ENCODE peak calls at places on chromosomes 12 and 14, in six cellular contexts. D, I, A, F, E and O are unnamed samples. For H3K36me3 and H3K4me1, the result is how much of the 10 kb centered on the place peaks cover.

GRCh38 chr14:51337520-51337919 is 97.5 kb downstream of the TMX1 start:
- DNase-seq in E (no peak), I (no peak), D (no peak), A (no peak), F (no peak), O (no peak)

GRCh38 chr14:32738206-32738871 is 200.3 kb upstream of the NPAS3 start:
- DNase-seq in E (no peak), I (no peak), F (no peak), D (no peak), A (no peak), O (no peak)

GRCh38 chr12:46082473-46082872 is 92.1 kb upstream of the SCAF11 start:
- DNase-seq in D (no peak), A (no peak), E (no peak), I (no peak), F (no peak), O (no peak)

GRCh38 chr12:54300732-54301427 is at the start of gene NFE2:
- DNase-seq in D (peak), E (peak), A (peak), I (peak), F (peak), O (peak)

GRCh38 chr14:97603201-97603600 is 806.0 kb downstream of the VRK1 start:
- DNase-seq in D (no peak), E (peak), F (peak), A (no peak), I (no peak), O (no peak)

GRCh38 chr12:122106891-122107660 is 28.5 kb downstream of the MLXIP start:
- DNase-seq in E (no peak), D (peak), A (no peak), I (no peak), F (no peak), O (peak)

GRCh38 chr14:50425816-50426215 is 29.1 kb upstream of the CDKL1 start:
- DNase-seq in A (no peak), F (no peak), I (no peak), E (no peak), D (no peak), O (no peak)

GRCh38 chr14:60862283-60862682 is 118.6 kb downstream of the TRMT5 start:
- DNase-seq in A (no peak), D (no peak), F (no peak), I (peak), E (no peak), O (no peak)

DNA sequence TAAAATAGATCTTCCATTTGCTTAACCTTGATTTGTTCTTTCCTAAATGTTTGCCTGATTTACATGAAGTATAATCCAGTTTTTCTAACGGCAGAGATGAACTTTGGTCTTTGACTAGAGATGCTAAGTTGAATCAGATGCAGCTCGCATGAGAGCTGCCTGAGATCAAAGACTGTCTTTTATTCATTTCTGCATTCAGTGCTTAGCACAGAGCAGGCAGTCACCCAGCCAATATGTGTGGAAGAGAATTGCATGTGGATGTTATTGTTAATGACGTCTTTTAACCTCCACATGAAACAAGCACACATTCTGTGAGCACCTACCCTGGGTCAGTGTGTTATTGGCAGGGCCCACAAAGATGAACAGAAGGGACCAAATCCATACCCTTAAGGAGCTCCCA is 99.2 kb downstream of the SLC5A8 start:
- DNase-seq in A (no peak), E (no peak), D (no peak), I (no peak), F (no peak), O (no peak)
- H3K36me3 ChIP-seq in A (under half), E (under half), D (under half), I (under half), F (under half), O (under half)

GRCh38 chr12:111462134-111462821 is 56.6 kb downstream of the SH2B3 start:
- DNase-seq in A (no peak), I (no peak), E (no peak), F (no peak), D (no peak), O (no peak)
- H3K27ac ChIP-seq in A (no peak), I (peak), E (no peak), F (no peak), D (no peak), O (no peak)

GRCh38 chr14:106622200-106622745 is 1095.9 kb downstream of the TMEM121 start:
- DNase-seq in F (peak), I (no peak), A (no peak), D (no peak), E (peak), O (no peak)

GRCh38 chr14:106619618-106620017 is 1093.2 kb downstream of the TMEM121 start:
- DNase-seq in D (no peak), E (no peak), A (no peak), I (no peak), F (no peak), O (no peak)

GRCh38 chr14:106625181-106625580 is 1098.8 kb downstream of the TMEM121 start:
- DNase-seq in E (no peak), A (no peak), I (no peak), D (no peak), F (no peak), O (no peak)

GRCh38 chr14:106620368-106620767 is 1094.0 kb downstream of the TMEM121 start:
- DNase-seq in I (no peak), E (no peak), A (no peak), D (no peak), F (no peak), O (no peak)
- H3K4me1 ChIP-seq in I (under half), E (under half), A (under half), D (under half), F (under half), O (under half)

DNA sequence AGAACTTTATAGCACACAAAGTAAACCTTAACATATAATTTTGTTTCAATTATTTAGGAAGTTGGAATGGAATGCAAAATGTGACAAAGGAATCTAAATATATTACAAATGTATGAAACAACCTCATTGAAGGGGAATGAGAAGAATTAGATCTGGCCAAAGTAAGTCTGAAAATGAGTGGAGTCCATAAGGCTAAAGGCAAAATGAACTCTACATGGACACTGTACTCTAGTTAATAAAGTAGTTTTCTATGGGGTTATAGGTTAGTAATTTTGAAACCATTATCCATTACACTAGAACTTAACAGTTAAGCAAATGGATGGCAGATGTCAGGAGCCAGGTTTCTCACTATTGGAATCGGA is 222.1 kb downstream of the NUAK1 start:
- DNase-seq in D (no peak), I (no peak), E (no peak), A (no peak), F (no peak), O (no peak)
- H3K36me3 ChIP-seq in D (under half), I (under half), E (under half), A (under half), F (under half), O (under half)

GRCh38 chr12:6382371-6382770 is 1.6 kb upstream of the LTBR start:
- DNase-seq in E (no peak), I (no peak), A (no peak), D (no peak), F (no peak), O (no peak)

GRCh38 chr12:6386038-6386437 is 2.1 kb downstream of the LTBR start:
- DNase-seq in A (no peak), F (no peak), I (no peak), E (no peak), D (no peak), O (no peak)

GRCh38 chr12:6383572-6384498 is at the start of gene LTBR:
- DNase-seq in E (no peak), F (no peak), D (peak), I (peak), A (peak), O (peak)

GRCh38 chr12:6386522-6386921 is 2.6 kb downstream of the LTBR start:
- DNase-seq in A (no peak), E (no peak), F (no peak), D (no peak), I (no peak), O (no peak)

DNA sequence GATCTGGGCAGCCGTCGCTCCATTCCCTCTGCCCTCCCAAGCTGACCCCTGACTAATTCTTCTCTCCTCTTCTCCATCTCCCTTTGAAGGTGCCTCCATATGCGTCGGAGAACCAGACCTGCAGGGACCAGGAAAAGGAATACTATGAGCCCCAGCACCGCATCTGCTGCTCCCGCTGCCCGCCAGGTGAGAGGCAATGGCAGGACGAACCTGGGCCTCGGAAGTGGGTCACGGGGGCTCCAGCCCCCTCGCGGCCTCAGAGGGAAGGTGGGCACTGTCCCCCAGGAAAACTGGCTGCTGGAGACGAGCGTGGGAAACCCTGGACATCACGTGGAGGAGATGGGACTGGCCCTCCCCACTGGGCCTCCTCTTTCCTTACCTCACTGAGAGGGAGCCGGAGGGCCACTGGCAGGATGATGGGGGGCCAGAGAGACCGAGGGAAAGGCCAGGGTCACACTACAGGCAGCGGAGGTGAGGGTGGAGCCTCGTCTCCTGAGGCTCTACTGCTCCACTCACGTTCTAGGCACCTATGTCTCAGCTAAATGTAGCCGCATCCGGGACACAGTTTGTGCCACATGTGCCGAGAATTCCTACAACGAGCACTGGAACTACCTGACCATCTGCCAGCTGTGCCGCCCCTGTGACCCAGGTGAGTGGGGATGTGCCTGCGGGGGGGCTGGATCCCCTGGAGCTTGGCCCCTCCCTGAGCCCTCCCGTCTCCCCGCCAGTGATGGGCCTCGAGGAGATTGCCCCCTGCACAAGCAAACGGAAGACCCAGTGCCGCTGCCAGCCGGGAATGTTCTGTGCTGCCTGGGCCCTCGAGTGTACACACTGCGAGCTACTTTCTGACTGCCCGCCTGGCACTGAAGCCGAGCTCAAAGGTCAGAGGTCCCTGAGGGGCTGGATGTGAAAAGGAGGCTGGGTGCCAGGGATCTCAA is 806 bp downstream of the LTBR start:
- DNase-seq in D (peak), E (no peak), A (no peak), I (peak), F (no peak), O (no peak)
- H3K27ac ChIP-seq in D (no peak), E (no peak), A (peak), I (peak), F (no peak), O (peak)

GRCh38 chr12:50558970-50559369 is 54.2 kb downstream of the DIP2B start:
- DNase-seq in E (no peak), D (no peak), F (no peak), I (no peak), A (no peak), O (no peak)
- H3K4me1 ChIP-seq in E (under half), D (under half), F (under half), I (under half), A (under half), O (under half)

GRCh38 chr12:51240971-51241370 is 2.3 kb downstream of the DAZAP2 start:
- DNase-seq in F (no peak), E (no peak), I (no peak), A (no peak), D (no peak), O (no peak)
- H3K36me3 ChIP-seq in F (under half), E (under half), I (under half), A (under half), D (half or more), O (under half)